ENCODE peak calls at places on chromosomes 16 and 17, in four cellular contexts. One of them, this sample, is unnamed.

GRCh38 chr17:45172541-45173286 is 11.0 kb downstream of the HEXIM2 start:
- DNase-seq in Caco-2: peak; percentile 67
- DNase-seq in body of pancreas: peak; percentile 80
- DNase-seq in GM23338: peak; percentile 63
- DNase-seq in this sample: peak; percentile 83

GRCh38 chr17:60163108-60163784 is 13.5 kb downstream of the CA4 start:
- DNase-seq in body of pancreas: no peak
- DNase-seq in Caco-2: peak; percentile 61
- DNase-seq in GM23338: no peak
- DNase-seq in this sample: peak; percentile 56

GRCh38 chr16:12239953-12240485 is 263.5 kb downstream of the SNX29 start:
- DNase-seq in Caco-2: no peak
- DNase-seq in body of pancreas: no peak
- DNase-seq in GM23338: no peak
- DNase-seq in this sample: no peak

GRCh38 chr17:58387834-58388233 is 29.5 kb downstream of the RNF43 start:
- DNase-seq in body of pancreas: no peak
- DNase-seq in GM23338: no peak
- DNase-seq in Caco-2: peak; percentile 59
- DNase-seq in this sample: no peak

GRCh38 chr17:18224428-18225120 is 861 bp upstream of the LLGL1 start:
- DNase-seq in Caco-2: no peak
- DNase-seq in body of pancreas: no peak
- DNase-seq in GM23338: peak; percentile 96
- DNase-seq in this sample: peak; percentile 65

GRCh38 chr16:88349153-88349902 is 33.4 kb upstream of the ZNF469 start:
- DNase-seq in body of pancreas: no peak
- DNase-seq in Caco-2: no peak
- DNase-seq in GM23338: no peak
- DNase-seq in this sample: no peak

GRCh38 chr17:2170023-2170422 is 115.1 kb downstream of the HIC1 start:
- DNase-seq in GM23338: peak; percentile 81
- DNase-seq in body of pancreas: no peak
- DNase-seq in Caco-2: no peak
- DNase-seq in this sample: no peak

GRCh38 chr17:11900103-11900502 is 97.2 kb downstream of the ZNF18 start:
- DNase-seq in GM23338: no peak
- DNase-seq in body of pancreas: no peak
- DNase-seq in Caco-2: no peak
- DNase-seq in this sample: no peak

GRCh38 chr16:66523861-66524354 is 26.0 kb downstream of the TK2 start:
- DNase-seq in Caco-2: no peak
- DNase-seq in body of pancreas: no peak
- DNase-seq in GM23338: no peak
- DNase-seq in this sample: no peak

GRCh38 chr17:80803451-80804428 is 187.9 kb upstream of the CHMP6 start:
- DNase-seq in GM23338: no peak
- DNase-seq in Caco-2: peak; percentile 21
- DNase-seq in body of pancreas: no peak
- DNase-seq in this sample: no peak

GRCh38 chr16:68235882-68236803 is at the start of gene ESRP2:
- DNase-seq in GM23338: peak; percentile 85
- DNase-seq in Caco-2: peak; percentile 95
- DNase-seq in body of pancreas: peak; percentile 94
- DNase-seq in this sample: peak; percentile 39

GRCh38 chr17:64045176-64045575 is 24.7 kb upstream of the ICAM2 start:
- DNase-seq in body of pancreas: no peak
- DNase-seq in GM23338: no peak
- DNase-seq in Caco-2: no peak
- DNase-seq in this sample: no peak

GRCh38 chr17:42667088-42667951 is 8.2 kb downstream of the TUBG2 start:
- DNase-seq in Caco-2: no peak
- DNase-seq in GM23338: no peak
- DNase-seq in body of pancreas: peak; percentile 64
- DNase-seq in this sample: no peak

GRCh38 chr16:29811896-29812665 is at the start of gene PRRT2:
- DNase-seq in GM23338: peak; percentile 71
- DNase-seq in body of pancreas: peak; percentile 44
- DNase-seq in Caco-2: peak; percentile 66
- DNase-seq in this sample: peak; percentile 72

GRCh38 chr16:82761236-82761635 is 134.5 kb downstream of the CDH13 start:
- DNase-seq in body of pancreas: peak; percentile 43
- DNase-seq in GM23338: no peak
- DNase-seq in Caco-2: no peak
- DNase-seq in this sample: peak; percentile 88

GRCh38 chr17:9274119-9274445 is 252.8 kb downstream of the NTN1 start:
- DNase-seq in GM23338: no peak
- DNase-seq in Caco-2: no peak
- DNase-seq in body of pancreas: no peak
- DNase-seq in this sample: no peak

GRCh38 chr17:57040571-57040970 is 44.5 kb upstream of the AKAP1 start:
- DNase-seq in GM23338: no peak
- DNase-seq in body of pancreas: no peak
- DNase-seq in Caco-2: no peak
- DNase-seq in this sample: no peak

GRCh38 chr17:64097196-64097936 is 32.6 kb downstream of the ERN1 start:
- DNase-seq in GM23338: no peak
- DNase-seq in body of pancreas: no peak
- DNase-seq in Caco-2: no peak
- DNase-seq in this sample: no peak

DNA sequence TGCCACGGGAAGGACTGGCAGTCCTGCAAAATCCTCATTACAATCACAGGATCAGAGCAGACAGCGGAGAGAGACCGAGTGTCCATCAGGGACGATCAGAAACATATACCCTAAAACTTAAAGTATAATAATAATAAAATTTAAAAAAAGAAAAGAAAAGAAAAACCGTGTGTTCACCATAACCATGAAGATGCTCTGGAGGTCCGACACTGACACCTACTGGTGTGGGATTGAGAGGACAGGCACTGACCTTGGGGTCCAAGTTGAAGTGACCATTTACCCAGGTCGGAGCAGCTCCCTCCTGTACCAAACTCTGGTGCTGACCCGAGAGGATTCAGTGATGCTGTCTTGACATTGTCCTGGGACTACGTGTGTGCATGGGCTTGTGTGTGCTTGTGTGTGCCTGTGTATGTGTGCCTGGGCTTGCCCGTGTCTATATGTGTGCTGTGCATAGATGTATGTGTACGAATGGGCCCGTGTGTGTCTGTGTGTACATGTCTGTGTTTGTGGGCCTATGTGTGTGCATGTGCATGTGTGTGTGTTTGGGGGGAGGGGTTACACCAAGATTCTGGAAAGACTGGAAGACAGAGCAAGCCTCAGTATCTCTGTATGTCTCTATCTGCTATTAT is 10.0 kb upstream of the CD300LD start:
- DNase-seq in GM23338: peak; percentile 67
- DNase-seq in Caco-2: peak; percentile 59
- DNase-seq in body of pancreas: no peak
- DNase-seq in this sample: peak; percentile 26
- TF ChIP-seq CTCF in GM23338: peak; percentile 87
- TF ChIP-seq CTCF in Caco-2: peak; percentile 81
- TF ChIP-seq CTCF in body of pancreas: peak; percentile 44
- TF ChIP-seq CTCF in this sample: peak; percentile 38

GRCh38 chr17:3914319-3914685 is 2.0 kb downstream of the P2RX1 start:
- DNase-seq in body of pancreas: no peak
- DNase-seq in GM23338: no peak
- DNase-seq in Caco-2: no peak
- DNase-seq in this sample: no peak

GRCh38 chr17:3916825-3917224 is 560 bp upstream of the P2RX1 start:
- DNase-seq in body of pancreas: no peak
- DNase-seq in GM23338: no peak
- DNase-seq in Caco-2: no peak
- DNase-seq in this sample: no peak

GRCh38 chr17:3915642-3916012 is 638 bp downstream of the P2RX1 start:
- DNase-seq in body of pancreas: no peak
- DNase-seq in Caco-2: no peak
- DNase-seq in GM23338: no peak
- DNase-seq in this sample: no peak

GRCh38 chr17:3917391-3917931 is 1.2 kb upstream of the P2RX1 start:
- DNase-seq in GM23338: no peak
- DNase-seq in Caco-2: no peak
- DNase-seq in body of pancreas: no peak
- DNase-seq in this sample: peak; percentile 78

GRCh38 chr17:3916013-3916696 is at the start of gene P2RX1:
- DNase-seq in Caco-2: no peak
- DNase-seq in body of pancreas: no peak
- DNase-seq in GM23338: no peak
- DNase-seq in this sample: peak; percentile 50
- H3K36me3 ChIP-seq in Caco-2: no peaks in the 10 kb centered on the region
- H3K36me3 ChIP-seq in body of pancreas: no peaks in the 10 kb centered on the region
- H3K36me3 ChIP-seq in GM23338: no peaks in the 10 kb centered on the region
- H3K36me3 ChIP-seq in this sample: no peaks in the 10 kb centered on the region

GRCh38 chr16:86549076-86549892 is 5.8 kb downstream of the MTHFSD start:
- DNase-seq in body of pancreas: no peak
- DNase-seq in GM23338: no peak
- DNase-seq in Caco-2: no peak
- DNase-seq in this sample: no peak
- TF ChIP-seq CTCF in body of pancreas: no peak
- TF ChIP-seq CTCF in GM23338: no peak
- TF ChIP-seq CTCF in Caco-2: no peak
- TF ChIP-seq CTCF in this sample: no peak

GRCh38 chr16:187330-187729 is 7.1 kb downstream of the HBQ1 start:
- DNase-seq in Caco-2: no peak
- DNase-seq in GM23338: no peak
- DNase-seq in body of pancreas: no peak
- DNase-seq in this sample: no peak
- H3K36me3 ChIP-seq in Caco-2: peaks cover 5% of the 10 kb centered on the region
- H3K36me3 ChIP-seq in GM23338: peaks cover 41% of the 10 kb centered on the region
- H3K36me3 ChIP-seq in body of pancreas: peaks cover 31% of the 10 kb centered on the region
- H3K36me3 ChIP-seq in this sample: peaks cover 27% of the 10 kb centered on the region

GRCh38 chr17:34750004-34750403 is 170.6 kb downstream of the TMEM132E start:
- DNase-seq in GM23338: no peak
- DNase-seq in Caco-2: no peak
- DNase-seq in body of pancreas: no peak
- DNase-seq in this sample: no peak
- TF ChIP-seq CTCF in GM23338: peak; percentile 34
- TF ChIP-seq CTCF in Caco-2: no peak
- TF ChIP-seq CTCF in body of pancreas: no peak
- TF ChIP-seq CTCF in this sample: no peak

GRCh38 chr17:51000835-51001638 is 119.6 kb downstream of the SPAG9 start:
- DNase-seq in Caco-2: no peak
- DNase-seq in body of pancreas: no peak
- DNase-seq in GM23338: peak; percentile 84
- DNase-seq in this sample: no peak
- H3K36me3 ChIP-seq in Caco-2: peaks cover 4% of the 10 kb centered on the region
- H3K36me3 ChIP-seq in body of pancreas: peaks cover 31% of the 10 kb centered on the region
- H3K36me3 ChIP-seq in GM23338: peaks cover 28% of the 10 kb centered on the region
- H3K36me3 ChIP-seq in this sample: peaks cover 97% of the 10 kb centered on the region

GRCh38 chr17:15233022-15233805 is 31.9 kb downstream of the PMP22 start:
- DNase-seq in body of pancreas: no peak
- DNase-seq in GM23338: peak; percentile 54
- DNase-seq in Caco-2: peak; percentile 34
- DNase-seq in this sample: no peak
- TF ChIP-seq CTCF in body of pancreas: no peak
- TF ChIP-seq CTCF in GM23338: peak; percentile 81
- TF ChIP-seq CTCF in Caco-2: no peak
- TF ChIP-seq CTCF in this sample: peak; percentile 35

GRCh38 chr17:82081966-82082365 is 16.1 kb downstream of the FASN start:
- DNase-seq in body of pancreas: no peak
- DNase-seq in Caco-2: no peak
- DNase-seq in GM23338: no peak
- DNase-seq in this sample: no peak

GRCh38 chr17:82080789-82081464 is 15.3 kb upstream of the DUS1L start:
- DNase-seq in body of pancreas: no peak
- DNase-seq in Caco-2: no peak
- DNase-seq in GM23338: no peak
- DNase-seq in this sample: no peak

GRCh38 chr17:82079001-82079677 is 13.5 kb upstream of the DUS1L start:
- DNase-seq in GM23338: no peak
- DNase-seq in body of pancreas: no peak
- DNase-seq in Caco-2: no peak
- DNase-seq in this sample: no peak

GRCh38 chr17:82081546-82081945 is 15.9 kb upstream of the DUS1L start:
- DNase-seq in body of pancreas: no peak
- DNase-seq in Caco-2: no peak
- DNase-seq in GM23338: no peak
- DNase-seq in this sample: no peak

DNA sequence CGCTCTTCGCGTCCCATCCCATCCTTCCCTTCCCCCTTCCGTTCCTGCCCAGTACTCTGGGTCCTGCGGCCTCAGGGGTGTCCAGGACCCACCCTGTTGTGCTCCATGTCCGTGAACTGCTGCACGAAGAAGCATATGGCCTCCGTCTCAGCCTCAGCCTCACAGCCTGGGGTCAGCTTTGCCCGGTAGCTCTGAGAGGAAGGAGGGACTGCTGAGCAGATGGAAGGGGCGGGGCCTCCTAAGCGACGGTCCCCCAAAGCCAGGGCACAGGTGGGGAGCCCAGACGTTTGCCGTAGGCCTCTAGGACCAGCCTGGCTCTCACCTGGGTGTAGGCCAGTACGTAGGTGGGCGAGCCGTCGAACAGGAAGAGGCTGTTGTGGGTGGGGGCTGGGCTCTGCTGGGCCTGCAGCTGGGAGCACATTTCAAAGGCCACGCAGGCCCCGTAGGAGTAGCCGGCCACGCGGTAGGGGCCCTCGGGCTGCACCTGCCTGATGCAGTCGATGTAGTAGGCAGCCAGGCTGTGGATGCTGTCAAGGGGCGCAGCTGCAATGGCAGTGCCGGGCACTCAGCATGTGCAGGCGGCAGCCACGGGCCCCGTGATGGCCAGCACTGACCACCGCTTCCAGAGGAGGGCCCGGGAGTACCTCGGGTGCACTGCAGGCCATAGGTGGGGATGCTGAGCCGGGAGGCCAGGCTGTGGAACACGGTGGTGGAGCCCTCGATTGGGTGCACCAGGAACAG is 14.6 kb upstream of the DUS1L start:
- DNase-seq in body of pancreas: no peak
- DNase-seq in GM23338: no peak
- DNase-seq in Caco-2: no peak
- DNase-seq in this sample: no peak
- H3K36me3 ChIP-seq in body of pancreas: peaks cover 27% of the 10 kb centered on the region
- H3K36me3 ChIP-seq in GM23338: peaks cover 10% of the 10 kb centered on the region
- H3K36me3 ChIP-seq in Caco-2: peaks cover 2% of the 10 kb centered on the region
- H3K36me3 ChIP-seq in this sample: peaks cover 61% of the 10 kb centered on the region

DNA sequence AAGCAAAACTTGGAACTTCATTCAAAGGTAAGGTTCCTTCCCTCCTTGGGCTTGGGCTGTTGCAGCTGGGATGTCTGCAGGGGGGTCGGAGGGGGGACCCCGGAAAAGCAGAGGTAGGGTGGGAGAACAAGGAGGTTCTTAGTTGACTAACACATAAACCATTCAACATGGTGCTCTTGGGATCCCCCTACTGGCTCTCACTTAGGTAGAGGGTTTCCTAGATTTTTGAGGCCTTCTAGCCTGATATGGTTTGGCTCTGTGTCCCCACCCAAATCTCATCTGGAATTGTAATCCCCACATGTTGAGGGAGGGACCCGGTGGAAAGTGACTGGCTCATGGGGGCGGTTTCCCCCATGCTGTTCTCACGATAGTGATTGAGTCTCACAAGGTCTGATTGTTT is 93.9 kb downstream of the RGS9 start:
- DNase-seq in Caco-2: no peak
- DNase-seq in body of pancreas: no peak
- DNase-seq in GM23338: peak; percentile 25
- DNase-seq in this sample: no peak
- TF ChIP-seq CTCF in Caco-2: no peak
- TF ChIP-seq CTCF in body of pancreas: no peak
- TF ChIP-seq CTCF in GM23338: peak; percentile 26
- TF ChIP-seq CTCF in this sample: no peak

GRCh38 chr17:50107790-50108414 is 12.8 kb downstream of the PDK2 start:
- DNase-seq in GM23338: no peak
- DNase-seq in Caco-2: no peak
- DNase-seq in body of pancreas: no peak
- DNase-seq in this sample: peak; percentile 32
- H3K36me3 ChIP-seq in GM23338: no peaks in the 10 kb centered on the region
- H3K36me3 ChIP-seq in Caco-2: no peaks in the 10 kb centered on the region
- H3K36me3 ChIP-seq in body of pancreas: peaks cover 15% of the 10 kb centered on the region
- H3K36me3 ChIP-seq in this sample: peaks cover 60% of the 10 kb centered on the region